ENCODE peak calls at places on chromosomes 5 and 9, in ten cellular contexts. X, O, H, L, V, T, Z, U, K and B are unnamed samples.

GRCh38 chr5:94463739-94464138 is 154.7 kb downstream of the KIAA0825 start:
- DNase-seq in U (no peak), Z (no peak), K (no peak), L (no peak), O (no peak), H (peak), V (no peak), X (no peak), T (no peak), B (no peak)

GRCh38 chr5:65816729-65817128 is 94.7 kb downstream of the NLN start:
- DNase-seq in K (no peak), H (no peak), V (no peak), X (no peak), O (no peak), Z (no peak), U (no peak), T (no peak), L (no peak), B (no peak)

GRCh38 chr5:114363837-114364236 is 2.0 kb downstream of the KCNN2 start:
- DNase-seq in O (no peak), H (no peak), Z (no peak), X (no peak), V (no peak), U (no peak), T (no peak), L (no peak), K (no peak), B (no peak)

GRCh38 chr9:130382636-130383349 is 62.0 kb upstream of the ASS1 start:
- DNase-seq in T (no peak), L (no peak), H (no peak), U (no peak), X (no peak), O (no peak), K (no peak), V (no peak), Z (no peak), B (no peak)

GRCh38 chr5:130994496-130995253 is 170.4 kb downstream of the HINT1 start:
- DNase-seq in V (no peak), L (no peak), X (no peak), K (no peak), U (no peak), H (no peak), Z (no peak), T (peak), O (no peak), B (no peak)

GRCh38 chr9:132008184-132008781 is 71.4 kb downstream of the MED27 start:
- DNase-seq in X (no peak), T (no peak), U (no peak), V (no peak), K (no peak), H (peak), O (no peak), L (no peak), Z (peak), B (no peak)

GRCh38 chr5:158456756-158457155 is 597.8 kb upstream of the CLINT1 start:
- DNase-seq in X (no peak), T (no peak), K (peak), O (no peak), U (no peak), H (peak), L (no peak), V (peak), Z (peak), B (peak)

GRCh38 chr9:127277770-127278169 is 13.2 kb downstream of the GARNL3 start:
- DNase-seq in V (no peak), H (no peak), U (no peak), X (no peak), K (no peak), L (no peak), T (no peak), O (no peak), Z (no peak), B (no peak)

GRCh38 chr9:111805841-111806241 is 11.1 kb upstream of the SHOC1 start:
- DNase-seq in U (no peak), O (no peak), K (no peak), Z (peak), V (no peak), T (no peak), X (no peak), H (peak), L (no peak), B (no peak)

GRCh38 chr5:115179068-115179958 is 9.6 kb upstream of the TRIM36 start:
- DNase-seq in O (peak), K (no peak), H (no peak), T (peak), V (no peak), Z (no peak), L (no peak), U (peak), X (no peak), B (peak)

GRCh38 chr9:127963359-127964064 is 17.3 kb downstream of the EEIG1 start:
- DNase-seq in T (peak), K (no peak), Z (no peak), O (peak), H (no peak), X (no peak), L (no peak), U (no peak), V (no peak), B (no peak)

GRCh38 chr9:70111042-70111602 is 67.5 kb downstream of the MAMDC2 start:
- DNase-seq in V (peak), U (peak), H (peak), T (peak), K (peak), O (peak), X (peak), L (peak), Z (peak), B (peak)

GRCh38 chr5:83312672-83313071 is 158.9 kb upstream of the VCAN start:
- DNase-seq in X (no peak), U (no peak), H (no peak), T (no peak), Z (no peak), V (no peak), K (no peak), L (no peak), O (no peak), B (no peak)

GRCh38 chr5:96662725-96663513 is 743 bp downstream of the CAST start:
- DNase-seq in L (peak), H (peak), V (peak), T (peak), U (peak), O (peak), K (peak), X (peak), Z (peak), B (peak)

GRCh38 chr5:158897444-158898160 is 202.1 kb downstream of the EBF1 start:
- DNase-seq in V (no peak), H (no peak), L (no peak), U (no peak), X (no peak), Z (no peak), K (no peak), T (no peak), O (no peak), B (no peak)

GRCh38 chr5:28850320-28850921 is 1812.0 kb upstream of the CDH9 start:
- DNase-seq in O (no peak), X (no peak), Z (peak), K (no peak), H (no peak), L (no peak), V (no peak), T (no peak), U (no peak), B (no peak)

GRCh38 chr5:78795757-78796156 is 147.2 kb upstream of the LHFPL2 start:
- DNase-seq in H (peak), T (no peak), K (no peak), U (no peak), O (no peak), V (no peak), Z (no peak), L (no peak), X (no peak), B (no peak)

GRCh38 chr5:172868924-172869565 is 35.0 kb downstream of the ERGIC1 start:
- DNase-seq in U (no peak), O (peak), Z (peak), X (peak), H (peak), K (peak), T (peak), L (peak), V (peak), B (peak)

GRCh38 chr5:152503206-152503605 is 98.1 kb upstream of the NMUR2 start:
- DNase-seq in X (no peak), U (no peak), K (no peak), L (no peak), Z (no peak), T (no peak), V (no peak), O (no peak), H (no peak), B (no peak)

GRCh38 chr5:16464664-16465543 is 696 bp downstream of the ZNF622 start:
- DNase-seq in H (peak), K (no peak), Z (no peak), U (no peak), X (no peak), O (no peak), L (no peak), V (no peak), T (peak), B (peak)

GRCh38 chr5:154603011-154603410 is 125.0 kb upstream of the HAND1 start:
- DNase-seq in V (no peak), T (no peak), K (no peak), O (no peak), U (no peak), L (no peak), Z (no peak), H (no peak), X (no peak), B (no peak)

GRCh38 chr9:122819791-122820489 is 8.4 kb downstream of the PDCL start:
- DNase-seq in L (no peak), T (no peak), V (no peak), H (peak), X (no peak), Z (no peak), O (no peak), K (no peak), U (no peak), B (no peak)

GRCh38 chr5:65066385-65066784 is 297.7 kb downstream of the CWC27 start:
- DNase-seq in K (no peak), H (no peak), L (no peak), V (no peak), X (no peak), U (no peak), T (no peak), Z (peak), O (no peak), B (no peak)

GRCh38 chr5:163222982-163223381 is 214.4 kb upstream of the CCNG1 start:
- DNase-seq in V (no peak), H (no peak), O (no peak), K (no peak), X (no peak), L (no peak), T (no peak), Z (no peak), U (no peak), B (no peak)

GRCh38 chr9:81538929-81539716 is 150.2 kb downstream of the TLE1 start:
- DNase-seq in U (no peak), L (no peak), H (no peak), K (no peak), X (no peak), V (no peak), T (no peak), Z (no peak), O (no peak), B (no peak)
- H3K27ac ChIP-seq in U (no peak), L (no peak), H (no peak), K (no peak), X (no peak), V (no peak), T (no peak), Z (no peak), O (no peak), B (peak)

GRCh38 chr9:38068866-38069628 is at the start of gene SHB:
- DNase-seq in V (peak), L (peak), U (peak), O (peak), Z (peak), H (no peak), K (peak), T (peak), X (peak), B (peak)
- TF ChIP-seq CTCF in V (peak), L (peak), U (no peak), O (peak), Z (no peak), H (no peak), K (no peak), T (peak), X (peak), B (no peak)

GRCh38 chr5:132499440-132500243 is 9.1 kb upstream of the IRF1 start:
- DNase-seq in O (peak), L (no peak), H (no peak), U (no peak), X (peak), T (peak), Z (no peak), K (no peak), V (no peak), B (no peak)
- H3K4me3 ChIP-seq in O (no peak), L (no peak), H (no peak), U (no peak), X (no peak), T (no peak), Z (no peak), K (no peak), V (no peak), B (no peak)

GRCh38 chr5:58044166-58044565 is 415.7 kb downstream of the PLK2 start:
- DNase-seq in O (no peak), K (no peak), T (no peak), H (no peak), X (no peak), V (no peak), L (no peak), Z (no peak), U (no peak), B (no peak)
- H3K27ac ChIP-seq in O (no peak), K (no peak), T (no peak), H (no peak), X (peak), V (no peak), L (no peak), Z (no peak), U (no peak), B (no peak)

GRCh38 chr9:93684806-93685553 is 108.6 kb downstream of the PHF2 start:
- DNase-seq in U (no peak), Z (no peak), V (no peak), K (no peak), T (no peak), O (no peak), L (no peak), X (no peak), H (no peak), B (no peak)
- TF ChIP-seq CTCF in U (no peak), Z (no peak), V (no peak), K (no peak), T (no peak), O (no peak), L (no peak), X (no peak), H (no peak), B (no peak)

GRCh38 chr5:1784197-1785050 is 15.2 kb downstream of the MRPL36 start:
- DNase-seq in U (peak), X (peak), K (no peak), H (no peak), Z (no peak), V (no peak), T (peak), L (no peak), O (peak), B (peak)

GRCh38 chr5:1781107-1781506 is 18.5 kb downstream of the MRPL36 start:
- DNase-seq in O (peak), X (no peak), T (no peak), L (no peak), V (no peak), Z (no peak), K (no peak), H (no peak), U (no peak), B (peak)

GRCh38 chr5:1783214-1783551 is 16.5 kb downstream of the MRPL36 start:
- DNase-seq in Z (no peak), H (peak), T (peak), X (peak), O (peak), V (no peak), K (no peak), U (peak), L (no peak), B (peak)

GRCh38 chr5:1781726-1782384 is 17.8 kb downstream of the MRPL36 start:
- DNase-seq in O (peak), K (no peak), X (no peak), V (no peak), L (no peak), H (no peak), Z (no peak), T (peak), U (peak), B (no peak)

DNA sequence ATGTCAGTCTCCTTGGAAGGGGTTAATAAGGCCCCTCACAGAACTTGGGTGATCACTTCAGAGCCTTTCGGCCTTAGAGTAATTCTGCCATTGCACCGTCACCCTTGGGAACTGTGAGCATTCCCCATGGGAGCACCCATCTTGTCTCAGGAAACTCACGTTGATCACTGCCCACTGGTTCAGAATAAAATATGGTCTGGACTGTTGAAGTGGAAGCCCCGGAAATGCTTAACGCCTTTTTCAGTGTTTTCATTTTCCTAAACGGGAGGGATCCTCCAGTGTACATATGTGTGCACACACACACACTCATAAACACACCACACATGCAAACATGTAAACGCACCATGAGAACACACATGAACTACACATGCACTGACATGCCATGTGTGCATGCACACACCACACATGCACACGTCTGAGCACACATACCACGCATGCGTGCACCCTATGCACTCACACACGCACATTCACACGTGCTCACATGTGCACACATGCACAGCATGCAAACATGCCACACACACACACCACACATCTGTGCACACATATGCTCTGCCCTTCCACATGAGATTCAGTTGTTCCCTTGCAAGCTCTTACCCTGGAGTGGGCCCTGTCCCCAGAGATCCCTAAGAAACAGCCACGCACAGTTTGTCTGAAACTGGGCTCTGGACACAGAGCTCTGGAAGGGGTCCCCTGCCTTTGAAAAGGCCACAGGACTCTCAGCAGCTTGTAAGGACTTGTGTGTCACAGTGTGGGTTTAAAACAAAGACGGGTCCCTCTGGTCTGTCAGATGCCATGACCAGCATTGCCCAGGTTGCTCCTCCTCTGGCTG is 17.0 kb downstream of the MRPL36 start:
- DNase-seq in T (no peak), K (no peak), L (no peak), U (peak), H (no peak), O (peak), V (no peak), X (no peak), Z (no peak), B (peak)
- H3K4me3 ChIP-seq in T (no peak), K (no peak), L (no peak), U (no peak), H (no peak), O (no peak), V (no peak), X (no peak), Z (no peak), B (no peak)

GRCh38 chr5:168270446-168270845 is 21.0 kb upstream of the WWC1 start:
- DNase-seq in T (no peak), O (no peak), Z (no peak), X (no peak), L (no peak), V (no peak), H (peak), U (no peak), K (no peak), B (no peak)

GRCh38 chr5:168266016-168266415 is 25.4 kb upstream of the WWC1 start:
- DNase-seq in U (no peak), T (no peak), L (no peak), Z (no peak), O (no peak), K (no peak), X (peak), H (no peak), V (no peak), B (no peak)

GRCh38 chr5:168268949-168269943 is 22.2 kb upstream of the WWC1 start:
- DNase-seq in H (peak), X (peak), T (peak), U (peak), Z (peak), O (peak), L (peak), V (peak), K (peak), B (peak)

GRCh38 chr5:168273056-168273980 is 18.1 kb upstream of the WWC1 start:
- DNase-seq in U (no peak), L (no peak), Z (no peak), H (no peak), K (no peak), O (no peak), X (no peak), V (no peak), T (no peak), B (no peak)

GRCh38 chr5:168269950-168270349 is 21.5 kb upstream of the WWC1 start:
- DNase-seq in O (no peak), Z (no peak), K (no peak), U (no peak), T (no peak), X (no peak), L (no peak), V (no peak), H (no peak), B (no peak)
- H3K27ac ChIP-seq in O (no peak), Z (no peak), K (no peak), U (no peak), T (no peak), X (no peak), L (no peak), V (no peak), H (no peak), B (no peak)

DNA sequence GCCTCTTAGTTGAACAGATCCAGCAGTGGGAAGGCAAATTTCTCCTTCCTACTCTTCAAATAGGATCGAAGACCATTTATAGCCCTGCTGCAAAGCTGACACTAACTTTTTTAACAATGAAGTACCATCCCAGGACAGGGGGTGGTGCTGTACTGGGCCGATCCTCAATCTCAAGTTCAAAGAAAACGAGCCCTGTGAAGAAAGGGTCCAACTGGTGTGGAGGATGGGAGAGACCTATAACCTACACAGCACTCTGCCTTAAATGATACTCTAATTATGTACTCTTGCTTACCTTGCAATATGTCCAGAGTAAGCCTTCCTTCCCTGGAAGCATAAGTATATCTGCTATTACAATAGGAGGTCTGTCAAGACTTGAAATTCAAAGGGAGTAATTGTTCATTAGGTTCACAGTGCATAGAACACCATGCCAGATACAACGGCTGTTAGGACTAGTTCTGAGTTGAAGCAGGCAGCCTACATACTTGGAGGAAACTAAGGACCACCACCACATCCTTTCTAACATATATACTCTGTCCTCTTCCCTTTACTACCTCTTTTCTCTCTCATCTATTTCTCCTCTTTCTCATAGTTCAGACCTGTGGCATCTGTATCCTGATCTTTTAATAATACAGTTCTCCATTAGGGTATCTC is 6.2 kb downstream of the ETF1 start:
- DNase-seq in Z (no peak), O (no peak), X (no peak), K (no peak), U (no peak), L (no peak), H (no peak), V (no peak), T (no peak), B (no peak)
- TF ChIP-seq CTCF in Z (peak), O (no peak), X (peak), K (no peak), U (no peak), L (no peak), H (peak), V (no peak), T (no peak), B (peak)

DNA sequence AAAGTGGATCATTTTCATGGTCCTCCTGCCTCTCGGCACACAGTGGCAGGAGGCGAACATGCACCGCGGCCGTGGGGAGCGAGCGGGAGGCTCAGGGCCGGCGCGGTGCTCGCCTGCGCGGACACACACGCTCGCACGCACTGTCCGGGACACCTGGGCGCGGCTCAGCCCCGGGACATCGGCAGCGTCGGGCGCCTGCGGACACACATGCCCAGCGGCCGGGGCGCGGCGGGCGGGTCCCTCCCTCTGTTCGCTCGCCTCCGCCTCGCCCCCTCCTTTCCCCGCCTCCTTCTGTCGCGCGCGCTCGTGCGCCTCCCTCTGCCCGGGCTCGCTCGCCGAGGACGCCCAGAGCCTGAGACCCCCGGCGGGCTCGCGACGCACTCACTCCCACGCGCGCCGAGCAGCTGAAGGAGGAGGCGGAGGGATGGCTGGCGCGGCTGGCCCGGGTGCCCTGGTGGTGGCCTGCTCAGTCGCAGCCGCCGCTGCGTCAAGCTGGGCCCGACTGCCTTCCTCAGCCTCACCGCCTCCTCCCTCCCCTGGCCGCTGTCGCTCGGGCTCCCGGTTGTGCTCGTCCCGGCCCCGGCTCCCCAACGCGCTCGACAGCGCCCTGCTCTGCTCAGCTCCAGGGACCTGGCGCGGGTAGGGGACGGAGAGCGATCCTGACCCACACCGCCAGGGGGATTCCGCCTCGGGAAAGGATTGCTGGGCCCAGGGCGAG is at the start of gene FRMD3:
- DNase-seq in L (peak), K (peak), O (peak), V (no peak), H (peak), U (peak), Z (peak), X (peak), T (peak), B (peak)
- H3K4me3 ChIP-seq in L (peak), K (no peak), O (peak), V (peak), H (peak), U (peak), Z (peak), X (peak), T (peak), B (peak)

GRCh38 chr5:56279291-56279690 is 46.2 kb upstream of the ANKRD55 start:
- DNase-seq in O (no peak), X (no peak), H (no peak), V (no peak), T (no peak), K (no peak), L (no peak), U (no peak), Z (no peak), B (no peak)
- H3K27ac ChIP-seq in O (no peak), X (peak), H (peak), V (no peak), T (no peak), K (no peak), L (peak), U (no peak), Z (no peak), B (no peak)